ENCODE peak calls at places on chromosomes 13 and 19, in four cellular contexts. W is CD4-positive, alpha-beta T cell; S is BE2C; Q is spleen. Y is an unnamed sample.

GRCh38 chr13:87671824-87672603 is 843 bp downstream of the SLITRK5 start:
- DNase-seq in S (peak), W (no peak), Q (peak), Y (peak)

GRCh38 chr13:44664308-44664707 is 88.2 kb upstream of the TSC22D1 start:
- DNase-seq in W (no peak), S (no peak), Q (no peak), Y (no peak)

GRCh38 chr13:44317752-44318550 is 55.7 kb upstream of the SERP2 start:
- DNase-seq in W (no peak), Q (no peak), S (no peak), Y (no peak)

GRCh38 chr13:98688373-98688772 is 64.1 kb downstream of the SLC15A1 start:
- DNase-seq in W (no peak), S (no peak), Q (no peak), Y (no peak)

GRCh38 chr13:40452038-40452666 is 214.3 kb downstream of the FOXO1 start:
- DNase-seq in W (no peak), Q (no peak), S (no peak), Y (no peak)

GRCh38 chr19:7450243-7451223 is 38.3 kb downstream of the PEX11G start:
- DNase-seq in Q (no peak), W (no peak), S (no peak), Y (no peak)

GRCh38 chr19:29966594-29967249 is 24.7 kb downstream of the URI1 start:
- DNase-seq in Q (no peak), S (no peak), W (no peak), Y (no peak)

GRCh38 chr19:14550201-14550754 is 20.9 kb downstream of the TECR start:
- DNase-seq in W (no peak), Q (no peak), S (peak), Y (no peak)

GRCh38 chr19:48934837-48935236 is 1.3 kb downstream of the DHDH start:
- DNase-seq in Q (no peak), S (no peak), W (no peak), Y (no peak)

GRCh38 chr13:80873589-80873988 is 532.7 kb upstream of the SPRY2 start:
- DNase-seq in S (no peak), W (no peak), Q (no peak), Y (peak)

GRCh38 chr13:106349080-106349841 is 186.2 kb downstream of the EFNB2 start:
- DNase-seq in S (peak), Q (no peak), W (no peak), Y (no peak)

GRCh38 chr19:19502281-19502680 is 13.1 kb downstream of the TSSK6 start:
- DNase-seq in S (no peak), W (no peak), Q (peak), Y (no peak)

GRCh38 chr19:43651758-43652545 is 12.3 kb upstream of the CADM4 start:
- DNase-seq in S (peak), Q (no peak), W (no peak), Y (peak)

GRCh38 chr13:90201676-90202425 is 1145.6 kb upstream of the MIR17HG start:
- DNase-seq in S (no peak), W (no peak), Q (no peak), Y (no peak)

GRCh38 chr13:29935309-29935981 is 85.0 kb upstream of the UBL3 start:
- DNase-seq in W (peak), Q (peak), S (no peak), Y (peak)

GRCh38 chr13:46178821-46179220 is 3.2 kb downstream of the LCP1 start:
- DNase-seq in S (no peak), W (no peak), Q (no peak), Y (no peak)

GRCh38 chr19:27846944-27847343 is 1366.0 kb downstream of the UQCRFS1 start:
- DNase-seq in Q (no peak), W (no peak), S (no peak), Y (no peak)

GRCh38 chr19:33407140-33407551 is 33.6 kb downstream of the CEBPG start:
- DNase-seq in S (no peak), W (no peak), Q (no peak), Y (no peak)

GRCh38 chr13:81987159-81987558 is 1646.2 kb upstream of the SPRY2 start:
- DNase-seq in Q (no peak), W (no peak), S (no peak), Y (no peak)
- TF ChIP-seq CTCF in Q (no peak), W (no peak), S (peak), Y (no peak)

GRCh38 chr13:33441015-33441414 is 155.5 kb upstream of the STARD13 start:
- DNase-seq in S (peak), Q (no peak), W (no peak), Y (no peak)
- TF ChIP-seq CTCF in S (peak), Q (no peak), W (no peak), Y (no peak)

GRCh38 chr19:38919837-38920528 is 8.0 kb upstream of the CCER2 start:
- DNase-seq in W (no peak), S (no peak), Q (peak), Y (no peak)

GRCh38 chr19:38917516-38917915 is 5.5 kb upstream of the CCER2 start:
- DNase-seq in S (peak), Q (peak), W (no peak), Y (no peak)

GRCh38 chr19:38915329-38916321 is 3.6 kb upstream of the CCER2 start:
- DNase-seq in Q (peak), S (no peak), W (no peak), Y (no peak)

GRCh38 chr19:38918526-38918925 is 6.5 kb upstream of the CCER2 start:
- DNase-seq in Q (peak), S (no peak), W (no peak), Y (no peak)

GRCh38 chr19:38917921-38918491 is 6.0 kb upstream of the CCER2 start:
- DNase-seq in S (peak), W (no peak), Q (peak), Y (no peak)
- TF ChIP-seq CTCF in S (peak), W (no peak), Q (no peak), Y (no peak)

GRCh38 chr13:25406377-25406776 is 34.6 kb downstream of the ATP8A2 start:
- DNase-seq in S (no peak), Q (no peak), W (no peak), Y (no peak)
- TF ChIP-seq CTCF in S (peak), Q (no peak), W (no peak), Y (no peak)

GRCh38 chr19:50344661-50345318 is 15.6 kb upstream of the KCNC3 start:
- DNase-seq in W (no peak), S (no peak), Q (peak), Y (peak)

GRCh38 chr19:50352242-50352641 is 13.2 kb downstream of the NAPSA start:
- DNase-seq in W (no peak), Q (no peak), S (no peak), Y (no peak)

GRCh38 chr19:50349277-50350057 is 16.0 kb downstream of the NAPSA start:
- DNase-seq in W (no peak), S (no peak), Q (no peak), Y (no peak)
- TF ChIP-seq CTCF in W (no peak), S (no peak), Q (no peak), Y (no peak)

GRCh38 chr19:11558881-11559828 is at the start of gene ELOF1:
- DNase-seq in W (peak), Q (peak), S (peak), Y (peak)
- TF ChIP-seq CTCF in W (no peak), Q (no peak), S (no peak), Y (no peak)

GRCh38 chr13:23723463-23723862 is 153.3 kb downstream of the TNFRSF19 start:
- DNase-seq in S (no peak), Q (no peak), W (no peak), Y (no peak)
- TF ChIP-seq CTCF in S (no peak), Q (no peak), W (no peak), Y (no peak)

GRCh38 chr13:60583196-60583908 is 186.3 kb downstream of the TDRD3 start:
- DNase-seq in W (no peak), S (no peak), Q (no peak), Y (no peak)
- TF ChIP-seq CTCF in W (no peak), S (no peak), Q (no peak), Y (no peak)

GRCh38 chr19:40392123-40392522 is 2.1 kb upstream of the HIPK4 start:
- DNase-seq in Q (no peak), W (no peak), S (no peak), Y (no peak)

GRCh38 chr19:40390084-40390742 is at the start of gene HIPK4:
- DNase-seq in W (no peak), S (no peak), Q (no peak), Y (no peak)

GRCh38 chr19:40394816-40395210 is 4.8 kb upstream of the HIPK4 start:
- DNase-seq in Q (no peak), S (no peak), W (no peak), Y (no peak)

GRCh38 chr19:40393894-40394815 is 4.2 kb upstream of the HIPK4 start:
- DNase-seq in W (no peak), S (no peak), Q (no peak), Y (no peak)

DNA sequence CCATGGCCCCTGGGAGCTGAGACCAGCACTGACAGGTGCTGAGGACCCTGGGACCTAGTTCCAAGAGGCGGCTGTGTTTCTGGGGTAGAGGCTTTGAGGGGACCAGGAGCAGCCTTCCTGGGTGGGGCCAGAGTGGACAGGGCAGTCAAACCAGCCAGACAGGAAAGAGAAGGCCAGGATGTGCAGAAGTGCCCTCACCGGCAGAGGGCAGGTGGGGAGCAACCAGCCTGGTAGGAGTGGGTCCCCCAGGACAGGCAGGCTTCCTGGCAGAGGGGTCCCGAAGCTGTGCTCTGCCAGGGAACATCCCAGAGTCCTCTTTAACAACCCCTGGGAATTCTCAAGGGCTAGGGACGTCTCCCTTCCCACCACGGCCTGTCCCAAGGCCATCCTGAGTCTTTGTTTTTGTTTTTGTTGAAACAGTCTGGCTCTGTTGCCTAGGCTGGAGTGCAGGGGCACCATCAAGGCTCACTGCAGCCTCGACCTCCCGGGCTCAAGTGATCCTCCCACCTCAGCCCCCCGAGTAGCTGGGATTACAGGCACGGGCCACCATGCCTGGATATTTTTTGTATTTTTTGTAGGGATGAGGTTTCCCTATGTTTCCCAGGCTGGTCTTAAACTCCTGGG is 3.0 kb upstream of the HIPK4 start:
- DNase-seq in S (peak), W (no peak), Q (no peak), Y (no peak)
- TF ChIP-seq CTCF in S (peak), W (no peak), Q (no peak), Y (no peak)

DNA sequence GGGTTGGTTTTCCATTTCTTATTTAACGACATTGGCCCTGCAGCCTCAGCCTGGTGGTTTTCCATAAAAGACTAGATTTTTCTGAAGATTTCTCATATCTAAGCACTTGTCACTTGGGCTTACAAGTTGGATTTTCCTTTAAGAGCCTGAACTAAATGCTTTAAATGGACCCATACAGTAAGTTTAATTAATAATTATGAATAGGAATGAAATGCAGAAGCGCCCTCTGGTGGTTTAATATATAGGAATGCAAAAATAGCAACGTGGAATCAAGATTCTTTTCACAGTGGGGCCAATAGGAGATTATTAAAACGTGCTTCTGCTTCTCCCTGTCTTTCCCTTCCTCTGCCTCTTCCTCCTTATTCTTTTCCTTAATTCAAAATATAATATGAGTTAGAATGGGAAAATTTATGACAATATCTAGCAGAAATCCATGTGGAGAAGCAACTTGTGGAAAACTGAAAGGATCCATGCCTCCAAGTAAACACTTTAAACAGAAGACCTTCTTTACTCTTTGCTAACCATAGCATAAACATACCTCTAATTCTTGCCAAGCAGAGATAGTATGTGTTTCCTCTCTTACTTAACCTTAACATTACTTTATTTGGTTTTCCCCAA is 324.0 kb downstream of the GPC5 start:
- DNase-seq in S (peak), W (no peak), Q (no peak), Y (peak)
- TF ChIP-seq CTCF in S (peak), W (peak), Q (peak), Y (peak)

Y was measured in GM10248.